ENCODE peak calls at places on chromosomes 12 and 14, in ten cellular contexts. I, V, Z, X, Y, H, B, L, D and C are unnamed samples.

GRCh38 chr14:103286968-103287850 is 46.8 kb upstream of the EIF5 start:
- DNase-seq in I (no peak), V (no peak), Y (no peak), Z (no peak), B (no peak), H (no peak), X (no peak), L (peak), D (no peak), C (no peak)

GRCh38 chr14:30855345-30856037 is 18.9 kb upstream of the COCH start:
- DNase-seq in V (no peak), B (no peak), X (no peak), L (no peak), D (no peak), Y (no peak), I (no peak), Z (no peak), H (no peak), C (no peak)

GRCh38 chr14:60179296-60179924 is 14.2 kb upstream of the DHRS7 start:
- DNase-seq in Y (no peak), L (no peak), D (no peak), V (no peak), Z (no peak), B (no peak), X (no peak), H (peak), I (no peak), C (no peak)

GRCh38 chr14:77641207-77641533 is 24.7 kb upstream of the SPTLC2 start:
- DNase-seq in H (no peak), L (no peak), V (no peak), X (no peak), Z (peak), B (no peak), I (no peak), Y (no peak), D (no peak), C (no peak)

GRCh38 chr14:105588236-105588860 is 62.0 kb downstream of the TMEM121 start:
- DNase-seq in D (no peak), L (no peak), V (no peak), Y (no peak), Z (no peak), I (no peak), B (no peak), X (no peak), H (no peak), C (no peak)

GRCh38 chr14:102951034-102951433 is 28.6 kb downstream of the AMN start:
- DNase-seq in Z (no peak), L (no peak), X (no peak), H (no peak), V (peak), D (peak), I (no peak), B (no peak), Y (no peak), C (no peak)

GRCh38 chr12:57726151-57726883 is 12.2 kb downstream of the AGAP2 start:
- DNase-seq in X (peak), Y (no peak), V (peak), L (peak), H (peak), I (no peak), Z (no peak), B (peak), D (peak), C (peak)

GRCh38 chr12:76002598-76003262 is 28.8 kb downstream of the PHLDA1 start:
- DNase-seq in Y (no peak), Z (no peak), I (no peak), B (no peak), L (no peak), H (no peak), D (no peak), V (no peak), X (no peak), C (no peak)

GRCh38 chr12:108157856-108158255 is 28.8 kb downstream of the WSCD2 start:
- DNase-seq in X (no peak), D (no peak), V (no peak), Y (no peak), L (no peak), I (no peak), B (no peak), H (no peak), Z (no peak), C (no peak)

GRCh38 chr14:71776463-71777359 is 155.5 kb upstream of the RGS6 start:
- DNase-seq in H (no peak), Z (no peak), I (no peak), V (no peak), Y (no peak), B (no peak), D (no peak), X (no peak), L (peak), C (no peak)

GRCh38 chr12:40566246-40566645 is 126.0 kb upstream of the CNTN1 start:
- DNase-seq in Z (no peak), H (no peak), X (no peak), L (peak), D (no peak), Y (no peak), V (no peak), B (no peak), I (no peak), C (no peak)

GRCh38 chr14:91935621-91936020 is 11.9 kb downstream of the FBLN5 start:
- DNase-seq in L (no peak), Z (no peak), B (no peak), H (no peak), V (no peak), D (no peak), Y (no peak), X (no peak), I (no peak), C (no peak)

GRCh38 chr14:81400852-81401251 is 728 bp upstream of the STON2 start:
- DNase-seq in H (peak), L (no peak), B (peak), Z (no peak), X (peak), Y (no peak), V (peak), D (no peak), I (no peak), C (no peak)

GRCh38 chr12:87670448-87670847 is 358.8 kb downstream of the C12orf50 start:
- DNase-seq in V (no peak), X (no peak), Z (no peak), L (peak), B (no peak), Y (no peak), I (no peak), D (no peak), H (no peak), C (no peak)

GRCh38 chr14:96997269-96997668 is 200.1 kb downstream of the VRK1 start:
- DNase-seq in L (no peak), D (no peak), Z (no peak), B (no peak), Y (no peak), X (no peak), H (no peak), I (no peak), V (no peak), C (no peak)

GRCh38 chr12:108757842-108758241 is 26.5 kb upstream of the CORO1C start:
- DNase-seq in X (no peak), L (no peak), Y (no peak), Z (no peak), V (no peak), H (no peak), I (no peak), B (no peak), D (no peak), C (no peak)

GRCh38 chr12:44076892-44077291 is 241.0 kb downstream of the TMEM117 start:
- DNase-seq in L (no peak), Z (no peak), B (no peak), H (no peak), X (no peak), V (no peak), I (no peak), Y (no peak), D (no peak), C (no peak)

GRCh38 chr12:96108321-96108720 is 72.9 kb upstream of the LTA4H start:
- DNase-seq in B (no peak), Y (no peak), D (peak), X (no peak), I (peak), L (no peak), V (no peak), Z (no peak), H (no peak), C (no peak)

GRCh38 chr12:47999816-48000215 is 4.5 kb downstream of the COL2A1 start:
- DNase-seq in B (no peak), X (no peak), H (no peak), D (no peak), Y (no peak), Z (no peak), I (no peak), L (no peak), V (no peak), C (no peak)

GRCh38 chr12:104022816-104023215 is 27.2 kb downstream of the GLT8D2 start:
- DNase-seq in V (no peak), I (no peak), Y (no peak), H (no peak), B (no peak), D (no peak), X (no peak), Z (no peak), L (no peak), C (no peak)

GRCh38 chr12:53199700-53200099 is 7.4 kb downstream of the ITGB7 start:
- DNase-seq in H (no peak), Y (no peak), Z (no peak), V (no peak), B (no peak), D (no peak), I (no peak), X (no peak), L (no peak), C (no peak)

GRCh38 chr14:62143235-62143634 is 381.0 kb downstream of the SNAPC1 start:
- DNase-seq in H (peak), D (no peak), Y (no peak), I (no peak), Z (no peak), L (no peak), B (no peak), X (no peak), V (peak), C (no peak)

GRCh38 chr12:130818381-130819247 is 20.4 kb downstream of the STX2 start:
- DNase-seq in Y (peak), X (no peak), I (peak), B (peak), H (peak), D (peak), V (peak), L (no peak), Z (no peak), C (peak)

GRCh38 chr12:10210225-10210624 is 2.5 kb upstream of the GABARAPL1 start:
- DNase-seq in H (no peak), I (no peak), Y (no peak), L (no peak), Z (no peak), D (no peak), B (no peak), X (no peak), V (no peak), C (no peak)

GRCh38 chr12:11833174-11833895 is 183.9 kb downstream of the ETV6 start:
- DNase-seq in B (no peak), H (no peak), I (no peak), Z (no peak), Y (no peak), L (no peak), V (no peak), D (no peak), X (no peak), C (no peak)

GRCh38 chr14:104386281-104386841 is 193.2 kb upstream of the C14orf180 start:
- DNase-seq in Z (no peak), Y (no peak), D (no peak), X (no peak), L (no peak), I (no peak), B (no peak), H (no peak), V (no peak), C (no peak)

GRCh38 chr12:19236656-19237055 is 107.1 kb downstream of the PLEKHA5 start:
- DNase-seq in Z (no peak), H (peak), X (no peak), L (peak), I (no peak), D (no peak), B (no peak), Y (no peak), V (no peak), C (no peak)

GRCh38 chr14:73242274-73242960 is 5.1 kb downstream of the PAPLN start:
- DNase-seq in Y (no peak), Z (no peak), V (peak), L (no peak), I (no peak), B (no peak), X (no peak), D (peak), H (no peak), C (no peak)

GRCh38 chr12:108722463-108722862 is 8.9 kb downstream of the CORO1C start:
- DNase-seq in L (no peak), H (no peak), B (no peak), D (no peak), I (no peak), X (no peak), V (no peak), Z (no peak), Y (no peak), C (no peak)

GRCh38 chr14:35758523-35759129 is 50.5 kb downstream of the RALGAPA1 start:
- DNase-seq in V (no peak), Z (no peak), Y (no peak), L (no peak), D (no peak), B (no peak), X (no peak), H (no peak), I (no peak), C (no peak)

GRCh38 chr14:76975051-76975450 is 53.5 kb downstream of the IRF2BPL start:
- DNase-seq in L (no peak), V (no peak), I (no peak), Z (no peak), B (no peak), D (no peak), Y (no peak), H (no peak), X (no peak), C (no peak)

GRCh38 chr12:53389702-53390101 is 9.7 kb downstream of the SP1 start:
- DNase-seq in H (no peak), Y (no peak), L (no peak), D (no peak), I (no peak), Z (no peak), B (no peak), X (no peak), V (peak), C (no peak)

GRCh38 chr12:53825246-53826081 is 73.7 kb upstream of the CISTR start:
- DNase-seq in L (no peak), H (peak), I (no peak), Z (no peak), X (no peak), D (no peak), Y (no peak), V (no peak), B (no peak), C (no peak)

GRCh38 chr14:61965030-61965745 is 203.0 kb downstream of the SNAPC1 start:
- DNase-seq in B (no peak), V (no peak), Z (no peak), X (peak), D (no peak), L (no peak), Y (no peak), I (no peak), H (peak), C (no peak)

GRCh38 chr14:45906257-45906656 is 653.3 kb upstream of the MIS18BP1 start:
- DNase-seq in Z (no peak), L (no peak), V (no peak), D (no peak), Y (no peak), B (no peak), I (no peak), H (peak), X (no peak), C (no peak)